ENCODE peak calls at places on chromosomes 2 and 18, in five cellular contexts. F is CD8-positive, alpha-beta memory T cell; D is stimulated activated CD4-positive, alpha-beta T cell treated with anti-CD3 and anti-CD28 coated beads, Interleukin-1b, Interleukin-23, amount 100 ng/mL, for 1 hour; P is endodermal cell; W is WERI-Rb-1. J is an unnamed sample.

GRCh38 chr2:241639385-241639784 is 1.9 kb downstream of the ATG4B start:
- DNase-seq in F (no peak), D (no peak), P (peak), W (no peak), J (no peak)

GRCh38 chr2:150856596-150857281 is 369.3 kb upstream of the RND3 start:
- DNase-seq in F (no peak), D (no peak), P (no peak), W (no peak), J (no peak)

GRCh38 chr2:166573393-166573792 is 79.3 kb upstream of the SCN7A start:
- DNase-seq in F (no peak), D (no peak), P (peak), W (peak), J (no peak)

GRCh38 chr18:64260810-64261209 is 111.9 kb upstream of the LINC00305 start:
- DNase-seq in F (no peak), D (no peak), P (no peak), W (no peak), J (no peak)

GRCh38 chr18:45566025-45566740 is 49.1 kb upstream of the SLC14A2 start:
- DNase-seq in F (no peak), D (no peak), P (no peak), W (no peak), J (peak)

GRCh38 chr2:128651000-128651399 is 332.3 kb upstream of the HS6ST1 start:
- DNase-seq in F (no peak), D (no peak), P (no peak), W (no peak), J (no peak)

GRCh38 chr2:180261976-180262375 is 254.9 kb upstream of the CWC22 start:
- DNase-seq in F (no peak), D (no peak), P (no peak), W (no peak), J (no peak)

GRCh38 chr18:56691530-56691929 is 40.4 kb downstream of the WDR7 start:
- DNase-seq in F (no peak), D (no peak), P (no peak), W (no peak), J (no peak)

GRCh38 chr18:34224423-34225217 is at the start of gene NOL4:
- DNase-seq in F (no peak), D (no peak), P (peak), W (peak), J (peak)

GRCh38 chr2:125959047-125959446 is 696.9 kb upstream of the GYPC start:
- DNase-seq in F (no peak), D (no peak), P (peak), W (no peak), J (no peak)

GRCh38 chr2:27714851-27715291 is 51.2 kb downstream of the SLC4A1AP start:
- DNase-seq in F (no peak), D (no peak), P (peak), W (no peak), J (no peak)

GRCh38 chr2:177554365-177554764 is 161.8 kb downstream of the AGPS start:
- DNase-seq in F (no peak), D (no peak), P (no peak), W (no peak), J (no peak)

GRCh38 chr2:228474466-228474865 is 293.0 kb upstream of the SPHKAP start:
- DNase-seq in F (no peak), D (no peak), P (no peak), W (no peak), J (no peak)

GRCh38 chr18:12750076-12750707 is 47.4 kb downstream of the PSMG2 start:
- DNase-seq in F (no peak), D (no peak), P (no peak), W (no peak), J (no peak)

GRCh38 chr2:175207741-175208438 is 26.4 kb upstream of the ATP5MC3 start:
- DNase-seq in F (no peak), D (no peak), P (no peak), W (no peak), J (no peak)

GRCh38 chr2:102504833-102505232 is 31.8 kb downstream of the SLC9A4 start:
- DNase-seq in F (no peak), D (no peak), P (no peak), W (no peak), J (no peak)

GRCh38 chr2:235268535-235268934 is 225.3 kb upstream of the AGAP1 start:
- DNase-seq in F (no peak), D (no peak), P (no peak), W (no peak), J (no peak)

GRCh38 chr2:169141713-169142352 is 72.5 kb downstream of the DHRS9 start:
- DNase-seq in F (peak), D (peak), P (peak), W (peak), J (no peak)

GRCh38 chr18:58314284-58314683 is 270.3 kb downstream of the NEDD4L start:
- DNase-seq in F (no peak), D (no peak), P (no peak), W (no peak), J (peak)

GRCh38 chr2:85132834-85133637 is at the start of gene TCF7L1:
- DNase-seq in F (peak), D (no peak), P (peak), W (peak), J (peak)

GRCh38 chr2:145652051-145652450 is 1132.1 kb upstream of the ZEB2 start:
- DNase-seq in F (no peak), D (no peak), P (no peak), W (no peak), J (no peak)

GRCh38 chr2:38178556-38179419 is 102.8 kb upstream of the CYP1B1 start:
- DNase-seq in F (no peak), D (no peak), P (no peak), W (no peak), J (no peak)

GRCh38 chr2:101832114-101832513 is 134.6 kb downstream of the MAP4K4 start:
- DNase-seq in F (no peak), D (no peak), P (no peak), W (no peak), J (no peak)

J was measured in ureter.